ENCODE peak calls at places on chromosomes 11 and 22, in ten cellular contexts. U, J, Q, L, C, D, Y, N, P and V are unnamed samples.

GRCh38 chr11:101336858-101337257 is 207.2 kb upstream of the PGR start:
- DNase-seq in U (no peak), J (no peak), Q (no peak), L (no peak), C (no peak), D (no peak), Y (peak; percentile 33), N (no peak), P (no peak), V (no peak)

GRCh38 chr11:22426915-22427314 is 88.7 kb downstream of the SLC17A6 start:
- DNase-seq in U (no peak), J (no peak), Q (no peak), L (no peak), C (no peak), D (no peak), Y (no peak), N (no peak), P (no peak), V (no peak)

GRCh38 chr22:41603873-41604332 is 14.3 kb upstream of the PMM1 start:
- DNase-seq in U (no peak), J (no peak), Q (no peak), L (no peak), C (no peak), D (no peak), Y (no peak), N (no peak), P (peak; percentile 39), V (no peak)

GRCh38 chr11:360326-361280 is 8.7 kb upstream of the B4GALNT4 start:
- DNase-seq in U (peak; percentile 72), J (no peak), Q (no peak), L (no peak), C (no peak), D (peak; percentile 78), Y (peak; percentile 22), N (no peak), P (no peak), V (no peak)

GRCh38 chr22:45867118-45867905 is 109.7 kb downstream of the WNT7B start:
- DNase-seq in U (peak; percentile 83), J (peak; percentile 20), Q (no peak), L (no peak), C (no peak), D (no peak), Y (peak; percentile 14), N (no peak), P (no peak), V (no peak)

GRCh38 chr11:94928146-94928995 is 45.0 kb downstream of the CWC15 start:
- DNase-seq in U (no peak), J (no peak), Q (no peak), L (no peak), C (no peak), D (no peak), Y (no peak), N (no peak), P (no peak), V (no peak)

GRCh38 chr11:64644348-64645242 is 53.6 kb downstream of the SLC22A12 start:
- DNase-seq in U (no peak), J (peak; percentile 5), Q (no peak), L (no peak), C (no peak), D (no peak), Y (no peak), N (no peak), P (no peak), V (no peak)

GRCh38 chr22:43411981-43412807 is at the start of gene MPPED1:
- DNase-seq in U (no peak), J (no peak), Q (no peak), L (no peak), C (no peak), D (no peak), Y (no peak), N (no peak), P (no peak), V (no peak)

GRCh38 chr11:112965601-112966125 is 4.4 kb downstream of the NCAM1 start:
- DNase-seq in U (no peak), J (no peak), Q (no peak), L (no peak), C (no peak), D (no peak), Y (no peak), N (no peak), P (no peak), V (no peak)

GRCh38 chr11:111635706-111636045 is 33.4 kb downstream of the SIK2 start:
- DNase-seq in U (no peak), J (peak; percentile 30), Q (peak; percentile 5), L (no peak), C (no peak), D (no peak), Y (peak; percentile 24), N (no peak), P (peak; percentile 53), V (no peak)

GRCh38 chr11:17267576-17267975 is 9.0 kb upstream of the NUCB2 start:
- DNase-seq in U (no peak), J (peak; percentile 92), Q (no peak), L (no peak), C (no peak), D (no peak), Y (no peak), N (peak; percentile 85), P (peak; percentile 39), V (no peak)